ENCODE peak calls at places on chromosomes 4 and X, in five cellular contexts. A, O, D, I and S are unnamed samples.

GRCh38 chr4:26779224-26779623 is 81.4 kb upstream of the STIM2 start:
- DNase-seq in A (no peak), D (no peak), O (no peak), I (no peak), S (no peak)

GRCh38 chr4:75289843-75290616 is 224.2 kb downstream of the RCHY1 start:
- DNase-seq in I (no peak), O (peak; percentile 48), D (no peak), A (no peak), S (no peak)

GRCh38 chr4:184457530-184458249 is 16.7 kb downstream of the IRF2 start:
- DNase-seq in A (no peak), I (no peak), O (peak; percentile 70), D (no peak), S (no peak)

GRCh38 chr4:168124008-168124641 is 31.8 kb downstream of the ANXA10 start:
- DNase-seq in D (no peak), O (no peak), A (no peak), I (no peak), S (no peak)

GRCh38 chr4:176969011-176969410 is 176.3 kb upstream of the VEGFC start:
- DNase-seq in D (no peak), A (no peak), I (no peak), O (no peak), S (no peak)

GRCh38 chr4:65865489-65865888 is 195.2 kb upstream of the EPHA5 start:
- DNase-seq in I (no peak), D (no peak), A (no peak), O (no peak), S (no peak)

GRCh38 chr4:70473691-70474090 is 1.7 kb downstream of the MUC7 start:
- DNase-seq in D (no peak), O (no peak), I (no peak), A (no peak), S (no peak)

GRCh38 chrX:71171110-71171801 is 26.6 kb downstream of the NLGN3 start:
- DNase-seq in I (peak; percentile 48), A (no peak), O (no peak), D (no peak), S (no peak)

GRCh38 chr4:2457481-2458295 is 11.2 kb upstream of the RNF4 start:
- DNase-seq in I (no peak), O (no peak), A (no peak), D (no peak), S (no peak)

GRCh38 chr4:13289391-13289790 is 194.7 kb downstream of the RAB28 start:
- DNase-seq in I (no peak), D (no peak), O (no peak), A (no peak), S (no peak)

GRCh38 chrX:101062171-101062570 is 10.3 kb upstream of the TRMT2B start:
- DNase-seq in D (no peak), O (no peak), I (no peak), A (no peak), S (no peak)

GRCh38 chrX:1434871-1435240 is 17.9 kb downstream of the ASMTL start:
- DNase-seq in I (peak; percentile 41), O (peak; percentile 39), D (no peak), A (no peak), S (no peak)

GRCh38 chr4:38774181-38774580 is 8.6 kb downstream of the TLR10 start:
- DNase-seq in D (no peak), I (no peak), A (no peak), O (no peak), S (no peak)

GRCh38 chr4:68651932-68652331 is 18.5 kb downstream of the UGT2B15 start:
- DNase-seq in I (no peak), O (no peak), A (no peak), D (no peak), S (no peak)

GRCh38 chrX:27186671-27187070 is 276.5 kb downstream of the PPP4R3C start:
- DNase-seq in O (peak; percentile 50), D (no peak), I (no peak), A (no peak), S (no peak)

GRCh38 chr4:8768357-8768999 is 103.2 kb downstream of the HMX1 start:
- DNase-seq in D (peak; percentile 5), I (peak; percentile 22), A (no peak), O (no peak), S (no peak)

GRCh38 chr4:171932238-171932637 is 119.0 kb downstream of the GALNTL6 start:
- DNase-seq in A (no peak), O (no peak), D (no peak), I (no peak), S (no peak)

GRCh38 chr4:148962539-148963290 is 520.5 kb upstream of the NR3C2 start:
- DNase-seq in A (no peak), I (no peak), O (no peak), D (no peak), S (no peak)

GRCh38 chr4:78638324-78639172 is 87.0 kb downstream of the ANXA3 start:
- DNase-seq in D (no peak), A (no peak), I (no peak), O (no peak), S (no peak)

GRCh38 chrX:49186125-49187027 is at the start of gene PRICKLE3:
- DNase-seq in I (peak; percentile 92), D (peak; percentile 91), A (no peak), O (peak; percentile 94), S (peak; percentile 79)

GRCh38 chr4:183173580-183174526 is 74.8 kb downstream of the WWC2 start:
- DNase-seq in I (no peak), D (no peak), A (no peak), O (no peak), S (no peak)

GRCh38 chr4:183175631-183176232 is 76.7 kb downstream of the WWC2 start:
- DNase-seq in A (no peak), O (no peak), D (no peak), I (no peak), S (no peak)

GRCh38 chr4:183171484-183172267 is 72.6 kb downstream of the WWC2 start:
- DNase-seq in I (no peak), O (no peak), A (no peak), D (no peak), S (no peak)

GRCh38 chr4:183172881-183173280 is 73.8 kb downstream of the WWC2 start:
- DNase-seq in D (no peak), I (no peak), O (no peak), A (no peak), S (no peak)

GRCh38 chr4:183170894-183171293 is 71.8 kb downstream of the WWC2 start:
- DNase-seq in I (no peak), O (no peak), A (no peak), D (no peak), S (no peak)
- H3K4me1 ChIP-seq in I (peaks cover 57% of the 10 kb centered on the region), O (no peaks in the 10 kb centered on the region), A (peaks cover 17% of the 10 kb centered on the region), D (no peaks in the 10 kb centered on the region), S (no peaks in the 10 kb centered on the region)

GRCh38 chr4:138407329-138407728 is 165.2 kb upstream of the SLC7A11 start:
- DNase-seq in A (no peak), I (no peak), O (no peak), D (no peak), S (no peak)
- H3K27ac ChIP-seq in A (no peak overlapping the region), I (no peak overlapping the region), O (no peak overlapping the region), D (no peak overlapping the region), S (peak overlapping the region; percentile 36)

GRCh38 chr4:80201326-80202151 is 4.2 kb downstream of the PRDM8 start:
- DNase-seq in D (no peak), O (peak; percentile 81), I (peak; percentile 65), A (no peak), S (peak; percentile 55)

GRCh38 chr4:80204433-80204832 is 7.1 kb downstream of the PRDM8 start:
- DNase-seq in I (no peak), A (no peak), D (no peak), O (no peak), S (no peak)

GRCh38 chr4:80202784-80203553 is 5.7 kb downstream of the PRDM8 start:
- DNase-seq in A (no peak), I (peak; percentile 59), D (peak; percentile 31), O (peak; percentile 80), S (peak; percentile 35)

GRCh38 chr4:80199947-80200346 is 2.6 kb downstream of the PRDM8 start:
- DNase-seq in A (no peak), O (no peak), I (no peak), D (no peak), S (no peak)

GRCh38 chr4:80202190-80202711 is 4.9 kb downstream of the PRDM8 start:
- DNase-seq in D (peak; percentile 87), O (peak; percentile 93), A (no peak), I (peak; percentile 90), S (peak; percentile 91)
- TF ChIP-seq CTCF in D (peak; percentile 73), O (peak; percentile 74), A (peak; percentile 87), I (peak; percentile 88), S (peak; percentile 96)

GRCh38 chr4:147786031-147786430 is 54.1 kb downstream of the ARHGAP10 start:
- DNase-seq in A (no peak), D (no peak), I (no peak), O (no peak), S (no peak)
- H3K4me1 ChIP-seq in A (peaks cover 47% of the 10 kb centered on the region), D (no peaks in the 10 kb centered on the region), I (peaks cover 42% of the 10 kb centered on the region), O (no peaks in the 10 kb centered on the region), S (peaks cover 4% of the 10 kb centered on the region)

GRCh38 chr4:126939401-126939800 is 693.4 kb upstream of the INTU start:
- DNase-seq in A (no peak), D (no peak), O (no peak), I (no peak), S (no peak)
- H3K27ac ChIP-seq in A (no peak overlapping the region), D (no peak overlapping the region), O (no peak overlapping the region), I (no peak overlapping the region), S (no peak overlapping the region)

GRCh38 chr4:84964995-84965557 is 1.4 kb downstream of the WDFY3 start:
- DNase-seq in O (no peak), A (no peak), D (no peak), I (no peak), S (no peak)

GRCh38 chr4:84965558-84966381 is 720 bp downstream of the WDFY3 start:
- DNase-seq in A (no peak), D (peak; percentile 66), O (peak; percentile 47), I (peak; percentile 68), S (peak; percentile 17)

GRCh38 chr4:84967292-84967651 is 782 bp upstream of the WDFY3 start:
- DNase-seq in A (no peak), I (no peak), D (no peak), O (no peak), S (no peak)

GRCh38 chr4:84968936-84969335 is 2.4 kb upstream of the WDFY3 start:
- DNase-seq in D (no peak), O (no peak), I (no peak), A (no peak), S (no peak)

DNA sequence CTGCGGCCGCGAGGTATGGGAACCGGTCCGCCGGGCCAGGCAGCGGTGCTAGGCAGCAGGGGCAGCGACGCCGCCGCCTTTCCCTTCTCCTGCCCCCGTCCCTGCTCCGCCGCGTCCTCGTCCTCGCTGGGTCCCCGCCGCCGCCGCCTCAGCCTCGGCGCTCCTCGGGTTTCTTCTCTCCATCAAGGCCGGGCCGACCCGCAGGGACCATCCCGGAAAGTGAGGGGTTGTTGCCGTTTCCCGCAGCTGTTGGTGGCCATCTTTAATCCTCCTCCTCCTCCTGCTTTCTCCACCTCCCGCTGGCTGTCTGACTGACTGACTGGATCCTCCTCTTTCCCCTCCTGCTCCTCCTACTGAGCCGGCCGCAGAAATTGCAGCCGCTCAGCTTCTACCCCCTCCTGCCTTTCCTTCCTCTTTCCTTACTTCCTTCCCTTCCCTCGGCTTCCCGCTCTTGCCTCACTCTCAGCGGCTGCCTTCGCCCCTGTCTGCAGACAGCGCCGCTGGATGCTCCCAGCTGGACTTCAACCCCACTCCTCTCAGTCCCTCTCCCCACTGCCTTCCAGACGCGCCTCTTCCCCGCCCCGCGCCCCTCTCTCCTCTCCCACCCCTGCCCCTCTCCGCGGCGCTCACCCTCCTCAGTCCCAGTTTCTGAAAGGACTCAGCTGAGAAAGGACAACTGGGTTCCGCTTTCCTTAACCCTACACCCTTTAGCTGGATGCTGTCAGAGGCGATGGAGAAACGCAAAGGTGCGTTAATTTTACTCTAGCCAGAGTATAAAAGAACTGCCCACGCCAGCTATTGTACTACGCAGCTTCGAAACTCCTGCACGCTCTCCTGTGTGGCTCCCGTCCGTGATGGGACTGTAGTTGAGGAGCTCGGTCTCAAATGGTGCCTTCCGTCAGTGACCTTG is at the start of gene WDFY3:
- DNase-seq in D (peak; percentile 84), O (peak; percentile 82), A (peak; percentile 56), I (peak; percentile 85), S (peak; percentile 84)
- TF ChIP-seq CTCF in D (no peak), O (no peak), A (no peak), I (peak; percentile 16), S (no peak)